ENCODE peak calls at places on chromosomes 2 and 18, in eight cellular contexts. P, M, B, Y, D, W, C and I are unnamed samples.

GRCh38 chr2:79801082-79801481 is 288.2 kb downstream of the CTNNA2 start:
- DNase-seq in C (no peak), W (no peak), B (no peak), M (no peak), Y (no peak), D (no peak), P (no peak), I (no peak)

GRCh38 chr2:222859786-222860726 is 780 bp upstream of the ACSL3 start:
- DNase-seq in P (no peak), W (no peak), C (peak), B (peak), M (peak), D (no peak), Y (peak), I (no peak)

GRCh38 chr2:101431486-101431885 is 43.4 kb downstream of the RFX8 start:
- DNase-seq in P (no peak), M (no peak), W (no peak), B (no peak), Y (no peak), C (no peak), D (no peak), I (no peak)

GRCh38 chr2:15914981-15915380 is 25.4 kb upstream of the MYCN start:
- DNase-seq in C (no peak), W (no peak), D (no peak), B (no peak), Y (no peak), M (no peak), P (no peak), I (no peak)

GRCh38 chr18:49697757-49698595 is 115.4 kb downstream of the ACAA2 start:
- DNase-seq in M (peak), D (no peak), B (peak), Y (no peak), W (no peak), C (no peak), P (no peak), I (no peak)

GRCh38 chr2:74267068-74267467 is 68.7 kb downstream of the MTHFD2 start:
- DNase-seq in Y (no peak), M (no peak), B (no peak), P (no peak), C (no peak), D (peak), W (no peak), I (peak)

GRCh38 chr2:207530160-207531023 is 630 bp downstream of the CREB1 start:
- DNase-seq in C (peak), W (no peak), M (peak), Y (no peak), B (peak), P (no peak), D (peak), I (no peak)

GRCh38 chr2:207142461-207142860 is 23.3 kb downstream of the KLF7 start:
- DNase-seq in B (no peak), W (no peak), D (peak), C (no peak), M (no peak), Y (no peak), P (no peak), I (no peak)

GRCh38 chr2:45836740-45837139 is 185.3 kb downstream of the PRKCE start:
- DNase-seq in B (no peak), M (no peak), D (no peak), P (no peak), C (no peak), Y (no peak), W (no peak), I (no peak)

GRCh38 chr2:206086683-206087350 is 843 bp upstream of the INO80D start:
- DNase-seq in P (no peak), C (no peak), W (no peak), B (no peak), M (no peak), Y (no peak), D (no peak), I (no peak)

GRCh38 chr2:108535380-108535677 is 1.1 kb downstream of the LIMS1 start:
- DNase-seq in Y (no peak), C (no peak), B (no peak), D (no peak), M (no peak), P (no peak), W (no peak), I (no peak)

GRCh38 chr2:218289639-218290315 is 2.5 kb downstream of the TMBIM1 start:
- DNase-seq in C (no peak), B (no peak), Y (no peak), D (no peak), W (no peak), M (no peak), P (no peak), I (no peak)

GRCh38 chr2:86518498-86518897 is 44.7 kb downstream of the CHMP3 start:
- DNase-seq in C (no peak), D (peak), Y (no peak), M (no peak), B (peak), P (no peak), W (no peak), I (no peak)

GRCh38 chr2:146721486-146721885 is 1123.3 kb upstream of the ACVR2A start:
- DNase-seq in C (no peak), Y (no peak), M (no peak), P (no peak), D (no peak), B (peak), W (no peak), I (no peak)

GRCh38 chr2:147628971-147629421 is 215.8 kb upstream of the ACVR2A start:
- DNase-seq in B (no peak), Y (no peak), M (no peak), P (no peak), D (no peak), C (no peak), W (no peak), I (no peak)

GRCh38 chr2:142937347-142937746 is 59.9 kb downstream of the KYNU start:
- DNase-seq in W (no peak), Y (no peak), B (no peak), C (no peak), M (no peak), P (no peak), D (no peak), I (no peak)

GRCh38 chr2:108423502-108424251 is 25.3 kb upstream of the GCC2 start:
- DNase-seq in P (no peak), B (no peak), M (no peak), W (no peak), D (no peak), C (no peak), Y (no peak), I (no peak)